ENCODE peak calls at places on chromosomes 4 and X, in eight cellular contexts. E, T, O, A, P, R, U and L are unnamed samples.

GRCh38 chrX:140190441-140191108 is 225.3 kb upstream of the CXorf66 start:
- DNase-seq in R (no peak), A (no peak), U (no peak), T (no peak), P (no peak), E (no peak), O (peak; percentile 3), L (no peak)

GRCh38 chr4:134216436-134216835 is 14.8 kb upstream of the PABPC4L start:
- DNase-seq in E (no peak), R (no peak), T (no peak), O (peak; percentile 36), A (peak; percentile 24), U (no peak), P (peak; percentile 8), L (no peak)

GRCh38 chr4:84582988-84583870 is at the start of gene CDS1:
- DNase-seq in P (no peak), U (peak; percentile 58), O (peak; percentile 64), T (peak; percentile 82), A (peak; percentile 32), E (peak; percentile 71), R (peak; percentile 53), L (peak; percentile 16)

GRCh38 chr4:8820178-8821102 is 51.2 kb downstream of the HMX1 start:
- DNase-seq in A (no peak), O (no peak), R (no peak), T (peak; percentile 27), P (no peak), E (no peak), U (no peak), L (no peak)

GRCh38 chrX:44400588-44400987 is 57.1 kb upstream of the EFHC2 start:
- DNase-seq in T (peak; percentile 33), O (peak; percentile 94), P (peak; percentile 66), E (no peak), A (peak; percentile 86), R (no peak), U (no peak), L (no peak)

GRCh38 chrX:107629533-107629909 is 1.2 kb downstream of the PRPS1 start:
- DNase-seq in U (no peak), E (peak; percentile 42), R (peak; percentile 18), A (no peak), O (peak; percentile 10), T (no peak), P (no peak), L (no peak)

GRCh38 chrX:45783002-45783401 is 582.3 kb upstream of the DIPK2B start:
- DNase-seq in A (no peak), O (no peak), R (no peak), U (no peak), T (no peak), E (no peak), P (no peak), L (no peak)

GRCh38 chr4:157804169-157804543 is 368.7 kb downstream of the GASK1B start:
- DNase-seq in P (no peak), R (no peak), A (no peak), O (no peak), T (no peak), E (no peak), U (no peak), L (no peak)

GRCh38 chr4:34850983-34851382 is 1393.3 kb downstream of the ARAP2 start:
- DNase-seq in R (no peak), U (no peak), P (no peak), T (no peak), O (peak; percentile 10), A (no peak), E (no peak), L (no peak)

GRCh38 chr4:77959566-77960338 is 97.1 kb downstream of the MRPL1 start:
- DNase-seq in T (no peak), O (peak; percentile 69), E (peak; percentile 78), P (peak; percentile 18), U (no peak), A (peak; percentile 3), R (peak; percentile 18), L (peak; percentile 12)

GRCh38 chr4:82833696-82834313 is 35.2 kb upstream of the SCD5 start:
- DNase-seq in O (peak; percentile 89), E (no peak), U (no peak), R (peak; percentile 3), A (peak; percentile 59), P (peak; percentile 31), T (no peak), L (no peak)
- TF ChIP-seq CTCF in O (peak; percentile 26), E (no peak), U (no peak), R (no peak), A (no peak), P (peak; percentile 18), T (no peak), L (no peak)

GRCh38 chrX:2689773-2690666 is 1.1 kb upstream of the CD99 start:
- DNase-seq in P (no peak), E (no peak), O (no peak), T (no peak), A (no peak), R (no peak), U (no peak), L (no peak)
- TF ChIP-seq CTCF in P (no peak), E (no peak), O (no peak), T (no peak), A (no peak), R (no peak), U (no peak), L (no peak)

GRCh38 chrX:95076449-95076848 is 1402.4 kb downstream of the FAM133A start:
- DNase-seq in T (no peak), O (peak; percentile 33), E (peak; percentile 37), R (no peak), P (no peak), U (no peak), A (no peak), L (peak; percentile 17)
- TF ChIP-seq CTCF in T (peak; percentile 53), O (peak; percentile 50), E (peak; percentile 53), R (no peak), P (peak; percentile 62), U (peak; percentile 55), A (peak; percentile 38), L (peak; percentile 81)

DNA sequence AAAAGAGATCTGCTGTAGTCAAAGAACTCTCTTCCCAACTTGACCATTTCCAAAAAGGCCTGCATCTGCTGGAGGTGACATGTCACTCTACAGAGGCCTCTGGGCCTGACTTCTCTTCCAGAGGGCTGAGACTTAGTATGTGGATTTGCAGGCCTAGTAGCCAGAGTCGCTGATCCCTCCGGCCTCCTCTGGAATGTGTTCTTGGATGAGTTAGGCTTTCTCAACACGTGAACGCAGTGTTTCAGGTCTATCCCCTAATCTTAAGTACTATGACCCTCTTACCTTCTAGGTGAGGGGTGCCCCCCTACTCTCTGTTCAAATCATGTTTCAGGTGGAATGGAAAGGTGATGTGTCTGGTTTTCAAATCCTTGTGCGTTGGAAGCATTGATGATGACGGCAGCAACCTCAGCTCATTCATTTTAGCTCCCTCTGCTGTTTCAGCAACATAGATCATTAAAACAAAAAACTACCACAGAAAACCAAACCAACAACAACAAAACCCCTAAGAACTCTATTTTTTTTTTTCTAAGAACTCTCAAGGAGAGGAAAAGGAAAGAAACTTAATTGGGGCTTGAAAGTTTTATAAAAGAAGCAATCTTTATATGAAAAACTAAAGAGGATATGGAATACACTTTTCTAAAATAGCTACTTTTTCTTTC is 56.4 kb downstream of the RWDD4 start:
- DNase-seq in T (no peak), P (no peak), U (no peak), E (no peak), A (no peak), O (peak; percentile 53), R (no peak), L (no peak)
- TF ChIP-seq CTCF in T (no peak), P (peak; percentile 48), U (no peak), E (peak; percentile 42), A (peak; percentile 66), O (peak; percentile 49), R (no peak), L (peak; percentile 52)

DNA sequence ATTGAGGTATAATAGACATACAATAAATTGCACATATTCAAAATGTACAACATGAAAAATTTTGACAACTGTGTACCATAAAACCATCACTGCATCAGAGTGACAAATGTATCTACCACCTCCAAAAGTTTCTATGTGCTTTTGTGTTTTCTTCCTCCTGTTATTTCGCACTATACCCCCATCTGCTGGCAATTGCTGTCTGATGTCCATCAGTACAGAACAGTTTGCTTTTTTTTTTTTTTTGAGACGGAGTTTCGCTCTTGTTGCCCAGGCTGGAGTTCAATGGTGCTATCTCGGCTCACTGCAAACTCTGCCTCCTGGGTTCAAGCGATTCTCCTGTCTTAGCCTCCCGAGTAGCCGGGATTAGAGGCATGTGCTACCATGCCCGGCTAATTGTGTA is 154.3 kb upstream of the GIMD1 start:
- DNase-seq in P (no peak), R (no peak), O (no peak), T (no peak), E (no peak), U (no peak), A (no peak), L (no peak)
- TF ChIP-seq CTCF in P (peak; percentile 44), R (no peak), O (no peak), T (no peak), E (no peak), U (no peak), A (peak; percentile 21), L (no peak)

DNA sequence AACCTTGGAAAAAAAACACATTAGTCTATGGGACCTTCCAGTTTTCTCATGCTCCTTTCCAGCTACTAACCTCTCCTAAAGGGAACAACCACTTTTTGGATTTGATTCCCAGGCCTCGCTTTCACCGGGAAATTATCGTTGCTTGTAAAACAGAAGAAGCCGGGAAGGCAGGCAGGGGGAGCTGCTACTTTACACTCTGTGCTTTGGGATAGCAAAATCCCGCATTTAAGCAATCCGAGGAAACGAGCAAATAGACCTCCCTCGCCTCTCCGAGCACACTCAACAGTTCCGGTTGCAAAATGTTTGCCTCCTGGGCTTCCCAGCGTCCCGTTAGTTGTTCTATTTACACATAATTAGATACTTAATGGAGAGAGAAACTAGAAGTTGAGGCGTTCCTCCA is 1.2 kb downstream of the CD38 start:
- DNase-seq in E (peak; percentile 64), U (peak; percentile 23), T (peak; percentile 58), O (peak; percentile 62), A (no peak), P (no peak), R (peak; percentile 21), L (peak; percentile 13)
- TF ChIP-seq CTCF in E (peak; percentile 65), U (no peak), T (peak; percentile 12), O (peak; percentile 48), A (peak; percentile 59), P (peak; percentile 51), R (no peak), L (peak; percentile 35)

DNA sequence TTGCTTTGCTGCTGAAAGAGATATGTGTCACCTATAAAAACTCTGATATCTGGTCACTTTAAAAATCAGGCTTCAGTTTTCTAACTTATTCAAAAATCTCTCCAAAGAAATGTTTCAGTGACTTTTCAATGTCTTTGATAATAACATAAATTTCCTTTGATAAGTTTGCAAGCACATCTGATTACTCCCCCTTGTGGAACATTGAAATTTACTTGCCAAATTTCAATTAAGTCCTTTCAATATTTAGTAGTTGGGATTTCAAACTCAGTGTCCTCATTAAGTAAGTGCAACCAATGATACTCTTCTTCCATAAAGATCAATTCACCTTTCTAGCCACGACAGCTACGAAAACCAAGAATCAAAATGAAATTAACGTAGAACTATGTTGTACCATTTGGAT is 151.3 kb upstream of the FAM47C start:
- DNase-seq in U (no peak), E (no peak), P (no peak), T (no peak), O (peak; percentile 4), R (no peak), A (no peak), L (no peak)
- TF ChIP-seq CTCF in U (no peak), E (no peak), P (no peak), T (no peak), O (no peak), R (no peak), A (peak; percentile 10), L (peak; percentile 36)